ENCODE peak calls at places on chromosomes 13 and 19, in nine cellular contexts. R is body of pancreas, N is choroid plexus epithelial cell, V is ascending aorta, M is left ventricle myocardium inferior, X is tibial nerve, D is HFF-Myc, T is GM12865, L is cardiac muscle cell. K is an unnamed sample.

GRCh38 chr13:29976535-29976934 is 126.1 kb upstream of the UBL3 start:
- DNase-seq in R (no peak), N (no peak), V (no peak), M (no peak), X (no peak), D (no peak), T (no peak), L (no peak), K (no peak)

GRCh38 chr13:41905600-41906254 is 55.2 kb downstream of the VWA8 start:
- DNase-seq in R (no peak), N (peak; percentile 73), V (no peak), M (no peak), X (no peak), D (no peak), T (peak; percentile 70), L (peak; percentile 18), K (peak; percentile 36)

GRCh38 chr13:111622051-111622531 is 301.6 kb downstream of the TEX29 start:
- DNase-seq in R (no peak), N (no peak), V (peak; percentile 40), M (no peak), X (no peak), D (no peak), T (no peak), L (no peak), K (no peak)

GRCh38 chr13:108700421-108701170 is 71.2 kb downstream of the MYO16 start:
- DNase-seq in R (no peak), N (peak; percentile 96), V (no peak), M (no peak), X (no peak), D (peak; percentile 92), T (no peak), L (no peak), K (peak; percentile 75)

GRCh38 chr13:40981361-40981760 is 37.8 kb downstream of the ELF1 start:
- DNase-seq in R (no peak), N (peak; percentile 37), V (no peak), M (no peak), X (no peak), D (no peak), T (no peak), L (no peak), K (peak; percentile 37)

GRCh38 chr13:100208002-100208401 is 119.1 kb downstream of the PCCA start:
- DNase-seq in R (no peak), N (no peak), V (no peak), M (no peak), X (no peak), D (no peak), T (no peak), L (no peak), K (no peak)

GRCh38 chr19:51015691-51016267 is 3.7 kb downstream of the KLK10 start:
- DNase-seq in R (no peak), N (no peak), V (no peak), M (no peak), X (no peak), D (no peak), T (no peak), L (no peak), K (no peak)

GRCh38 chr19:35783469-35784400 is 8.4 kb downstream of the ARHGAP33 start:
- DNase-seq in R (no peak), N (no peak), V (no peak), M (no peak), X (no peak), D (no peak), T (no peak), L (no peak), K (no peak)

GRCh38 chr19:14347999-14348889 is 33.0 kb upstream of the ADGRE5 start:
- DNase-seq in R (peak; percentile 65), N (peak; percentile 53), V (peak; percentile 77), M (peak; percentile 62), X (no peak), D (no peak), T (peak; percentile 66), L (peak; percentile 70), K (peak; percentile 42)

GRCh38 chr13:27917121-27917947 is 2.5 kb upstream of the PDX1 start:
- DNase-seq in R (peak; percentile 22), N (no peak), V (no peak), M (no peak), X (no peak), D (no peak), T (peak; percentile 10), L (no peak), K (no peak)

GRCh38 chr13:66958611-66959010 is 271.5 kb downstream of the PCDH9 start:
- DNase-seq in R (no peak), N (no peak), V (no peak), M (no peak), X (no peak), D (no peak), T (no peak), L (no peak), K (no peak)

GRCh38 chr19:55483681-55484361 is 1.2 kb upstream of the NAT14 start:
- DNase-seq in R (no peak), N (no peak), V (no peak), M (no peak), X (no peak), D (no peak), T (no peak), L (no peak), K (no peak)

GRCh38 chr13:39023761-39024160 is 14.1 kb downstream of the PROSER1 start:
- DNase-seq in R (no peak), N (peak; percentile 79), V (no peak), M (no peak), X (no peak), D (no peak), T (no peak), L (no peak), K (no peak)

GRCh38 chr13:34065915-34066314 is 248.0 kb downstream of the RFC3 start:
- DNase-seq in R (no peak), N (no peak), V (no peak), M (no peak), X (no peak), D (no peak), T (no peak), L (no peak), K (no peak)

GRCh38 chr19:38657633-38658222 is 10.3 kb downstream of the ACTN4 start:
- DNase-seq in R (no peak), N (peak; percentile 71), V (no peak), M (no peak), X (no peak), D (no peak), T (no peak), L (no peak), K (peak; percentile 56)

GRCh38 chr13:100124265-100124664 is 35.4 kb downstream of the PCCA start:
- DNase-seq in R (no peak), N (peak; percentile 48), V (no peak), M (no peak), X (no peak), D (no peak), T (no peak), L (no peak), K (peak; percentile 51)

DNA sequence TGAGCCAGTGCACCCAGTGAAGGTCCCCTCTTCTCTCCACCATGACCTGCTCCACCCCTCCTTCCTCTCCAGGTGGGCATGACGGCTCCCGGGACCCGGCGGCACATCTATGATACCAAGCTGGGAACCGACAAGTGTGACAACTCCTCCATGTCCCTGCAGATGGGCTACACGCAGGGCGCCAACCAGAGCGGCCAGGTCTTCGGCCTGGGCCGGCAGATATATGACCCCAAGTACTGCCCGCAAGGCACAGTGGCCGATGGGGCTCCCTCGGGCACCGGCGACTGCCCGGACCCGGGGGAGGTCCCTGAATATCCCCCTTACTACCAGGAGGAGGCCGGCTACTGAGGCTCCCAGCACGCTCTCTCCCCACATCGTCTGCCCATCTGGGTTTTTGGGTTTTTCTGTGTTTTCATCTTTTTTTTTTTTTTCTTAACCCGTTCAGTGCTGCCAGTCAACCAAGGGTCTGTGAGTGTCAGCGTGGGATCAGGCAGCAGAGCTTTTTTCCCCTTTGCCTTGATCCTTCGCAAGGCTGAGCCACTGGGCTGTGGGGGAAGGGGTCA is 2.3 kb upstream of the ABCA7 start:
- DNase-seq in R (no peak), N (no peak), V (no peak), M (no peak), X (no peak), D (no peak), T (peak; percentile 61), L (no peak), K (no peak)
- H3K4me3 ChIP-seq in R (no peak overlapping the region), N (no peak overlapping the region), V (no peak overlapping the region), M (no peak overlapping the region), X (no peak overlapping the region), D (no peak overlapping the region), T (no peak overlapping the region), L (no peak overlapping the region), K (no peak overlapping the region)

GRCh38 chr19:3494559-3494958 is 5.9 kb downstream of the DOHH start:
- DNase-seq in R (no peak), N (no peak), V (no peak), M (no peak), X (no peak), D (no peak), T (no peak), L (no peak), K (no peak)
- TF ChIP-seq CTCF in R (no peak), N (no peak), V (no peak), M (no peak), X (no peak), D (no peak), T (no peak), L (no peak), K (no peak)

GRCh38 chr13:54018485-54018884 is 989.9 kb downstream of the OLFM4 start:
- DNase-seq in R (no peak), N (no peak), V (no peak), M (no peak), X (no peak), D (no peak), T (no peak), L (no peak), K (no peak)

DNA sequence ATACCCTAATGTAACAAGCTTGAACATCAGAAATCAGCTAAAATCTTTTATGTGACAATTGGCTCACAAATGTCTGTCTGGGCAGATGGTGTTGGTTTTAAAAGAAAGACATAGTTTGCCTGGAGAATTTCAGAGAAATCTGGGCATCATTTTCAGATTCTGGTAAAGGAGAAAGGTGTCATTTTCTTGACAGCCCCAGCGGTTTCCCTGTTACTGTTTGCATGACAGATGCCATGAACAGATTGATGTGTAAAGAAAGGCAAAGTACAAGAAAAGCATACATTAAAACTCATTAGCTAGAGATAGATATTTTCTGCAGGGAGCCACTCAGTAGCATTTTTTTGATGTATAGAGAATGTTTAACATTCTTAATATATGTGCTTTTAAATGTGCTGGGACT is 987.9 kb downstream of the OLFM4 start:
- DNase-seq in R (no peak), N (no peak), V (no peak), M (no peak), X (no peak), D (no peak), T (no peak), L (no peak), K (no peak)
- H3K4me3 ChIP-seq in R (no peak overlapping the region), N (no peak overlapping the region), V (no peak overlapping the region), M (no peak overlapping the region), X (no peak overlapping the region), D (no peak overlapping the region), T (no peak overlapping the region), L (no peak overlapping the region), K (no peak overlapping the region)

GRCh38 chr19:33982706-33983105 is 186.0 kb downstream of the KCTD15 start:
- DNase-seq in R (no peak), N (no peak), V (no peak), M (no peak), X (no peak), D (no peak), T (no peak), L (no peak), K (no peak)
- TF ChIP-seq CTCF in R (no peak), N (no peak), V (no peak), M (no peak), X (no peak), D (no peak), T (no peak), L (no peak), K (no peak)

K was measured in fibroblast of lung.